ENCODE peak calls at places on chromosomes 2 and 18, in nine cellular contexts. C, X, D, T, J, S, M, H and Z are unnamed samples.

GRCh38 chr18:79007440-79007839 is 27.8 kb downstream of the SALL3 start:
- DNase-seq in S (no peak), T (no peak), M (no peak), D (no peak), H (no peak), X (no peak), C (no peak), J (no peak), Z (no peak)

GRCh38 chr2:43225788-43226557 is 433 bp downstream of the ZFP36L2 start:
- DNase-seq in T (peak), H (peak), D (peak), X (no peak), M (peak), S (peak), C (peak), J (peak), Z (peak)

GRCh38 chr2:109385506-109385905 is 228.3 kb downstream of the SEPTIN10 start:
- DNase-seq in S (no peak), C (no peak), X (no peak), T (peak), D (no peak), J (no peak), H (no peak), M (no peak), Z (no peak)

GRCh38 chr18:30684825-30685481 is 357.6 kb downstream of the DSC3 start:
- DNase-seq in J (no peak), H (no peak), M (no peak), T (no peak), S (no peak), X (no peak), D (no peak), C (no peak), Z (no peak)

GRCh38 chr2:187942876-187943275 is 348.8 kb upstream of the GULP1 start:
- DNase-seq in J (no peak), C (no peak), S (no peak), H (no peak), T (no peak), D (no peak), X (no peak), M (no peak), Z (no peak)

GRCh38 chr18:25743661-25744151 is 346.7 kb downstream of the SS18 start:
- DNase-seq in T (no peak), S (no peak), H (no peak), C (no peak), D (no peak), J (no peak), M (no peak), X (no peak), Z (peak)

GRCh38 chr18:41881285-41881684 is 73.7 kb upstream of the PIK3C3 start:
- DNase-seq in J (no peak), X (no peak), S (no peak), D (peak), T (no peak), C (no peak), M (peak), H (no peak), Z (no peak)

GRCh38 chr2:24816404-24816803 is 23.2 kb downstream of the CENPO start:
- DNase-seq in D (no peak), J (no peak), H (no peak), C (no peak), S (no peak), M (no peak), X (no peak), T (no peak), Z (no peak)

GRCh38 chr2:144522741-144523605 is 3.1 kb upstream of the ZEB2 start:
- DNase-seq in D (no peak), T (peak), S (no peak), M (no peak), H (peak), J (no peak), C (peak), X (no peak), Z (peak)

GRCh38 chr2:199627417-199627816 is 169.7 kb upstream of the SATB2 start:
- DNase-seq in D (no peak), H (no peak), M (no peak), S (no peak), X (no peak), T (no peak), J (no peak), C (no peak), Z (no peak)

GRCh38 chr18:75071866-75072671 is 136.9 kb downstream of the PTGR3 start:
- DNase-seq in T (no peak), D (no peak), S (no peak), M (no peak), H (no peak), X (no peak), C (no peak), J (no peak), Z (no peak)

GRCh38 chr2:178066890-178067669 is 5.5 kb downstream of the PDE11A start:
- DNase-seq in H (no peak), T (no peak), J (no peak), X (no peak), C (no peak), M (peak), D (peak), S (no peak), Z (no peak)

GRCh38 chr2:94982156-94982555 is 43.4 kb upstream of the MAL start:
- DNase-seq in J (no peak), X (no peak), C (no peak), T (no peak), S (no peak), M (no peak), H (no peak), D (no peak), Z (no peak)

GRCh38 chr2:3131636-3132326 is 245.8 kb downstream of the EIPR1 start:
- DNase-seq in H (no peak), D (no peak), J (no peak), T (peak), S (no peak), X (peak), C (no peak), M (no peak), Z (no peak)

GRCh38 chr18:68623342-68623741 is 91.6 kb downstream of the TMX3 start:
- DNase-seq in J (no peak), H (peak), C (peak), D (peak), M (peak), S (peak), X (no peak), T (peak), Z (peak)

GRCh38 chr2:159098815-159099455 is 130.5 kb downstream of the TANC1 start:
- DNase-seq in X (no peak), J (no peak), C (peak), T (no peak), H (no peak), S (no peak), D (no peak), M (no peak), Z (no peak)

GRCh38 chr2:57878573-57878910 is 168.1 kb upstream of the VRK2 start:
- DNase-seq in S (no peak), H (no peak), J (no peak), M (no peak), D (peak), C (no peak), T (no peak), X (no peak), Z (no peak)

GRCh38 chr2:8662239-8662879 is 19.5 kb upstream of the ID2 start:
- DNase-seq in H (no peak), M (peak), J (no peak), D (peak), S (no peak), T (no peak), X (no peak), C (no peak), Z (no peak)

GRCh38 chr2:202609381-202610145 is 25.2 kb upstream of the FAM117B start:
- DNase-seq in J (no peak), T (no peak), D (no peak), S (no peak), M (peak), H (no peak), C (no peak), X (no peak), Z (no peak)

GRCh38 chr18:36917907-36918306 is 89.0 kb downstream of the KIAA1328 start:
- DNase-seq in H (no peak), M (no peak), C (no peak), J (no peak), S (no peak), T (no peak), D (no peak), X (no peak), Z (no peak)

GRCh38 chr2:74373189-74373588 is 6.9 kb downstream of the DCTN1 start:
- DNase-seq in D (no peak), H (peak), X (no peak), M (peak), J (no peak), C (no peak), S (no peak), T (no peak), Z (peak)

GRCh38 chr2:75729861-75730260 is 19.1 kb upstream of the GCFC2 start:
- DNase-seq in M (no peak), X (no peak), J (no peak), H (no peak), T (no peak), C (peak), S (no peak), D (peak), Z (no peak)

GRCh38 chr2:110813896-110814295 is 81.5 kb downstream of the ACOXL start:
- DNase-seq in H (no peak), M (no peak), C (no peak), T (no peak), X (no peak), D (no peak), S (no peak), J (no peak), Z (no peak)

GRCh38 chr2:182447843-182448242 is 21.0 kb upstream of the PDE1A start:
- DNase-seq in X (no peak), M (peak), J (no peak), C (no peak), T (no peak), S (no peak), H (no peak), D (no peak), Z (no peak)

GRCh38 chr2:12543452-12544220 is 173.1 kb upstream of the TRIB2 start:
- DNase-seq in C (no peak), X (no peak), H (no peak), T (no peak), J (no peak), M (peak), D (no peak), S (no peak), Z (no peak)

GRCh38 chr2:166831930-166832329 is 56.4 kb upstream of the XIRP2 start:
- DNase-seq in J (no peak), X (no peak), S (no peak), M (no peak), D (no peak), T (no peak), H (no peak), C (no peak), Z (no peak)

GRCh38 chr2:152406119-152406835 is 71.3 kb downstream of the FMNL2 start:
- DNase-seq in S (no peak), X (no peak), C (no peak), D (no peak), T (no peak), M (no peak), H (no peak), J (no peak), Z (no peak)

GRCh38 chr2:143284087-143284675 is 155.0 kb downstream of the ARHGAP15 start:
- DNase-seq in H (peak), T (no peak), D (peak), C (peak), X (no peak), M (peak), J (no peak), S (no peak), Z (peak)

GRCh38 chr2:11482473-11483031 is 16.6 kb upstream of the E2F6 start:
- DNase-seq in S (no peak), C (no peak), H (peak), X (peak), J (no peak), D (no peak), T (no peak), M (no peak), Z (peak)

GRCh38 chr18:21433436-21433835 is 167.1 kb downstream of the ESCO1 start:
- DNase-seq in M (no peak), D (no peak), H (no peak), X (no peak), S (no peak), C (no peak), T (no peak), J (no peak), Z (no peak)

GRCh38 chr2:131413148-131413747 is 49.3 kb upstream of the RAB6D start:
- DNase-seq in X (no peak), M (peak), C (peak), H (peak), D (peak), T (no peak), S (no peak), J (no peak), Z (peak)

GRCh38 chr2:72669121-72669520 is 156.7 kb downstream of the EXOC6B start:
- DNase-seq in T (no peak), D (peak), C (no peak), J (no peak), H (no peak), M (peak), S (no peak), X (no peak), Z (no peak)